ENCODE peak calls at places on chromosome 2, in five cellular contexts. V is ovary, N is kidney, I is PC-9, U is hepatocyte. R is an unnamed sample. For H3K4me1, the result is how much of the 10 kb centered on the place peaks cover.

GRCh38 chr2:221569342-221570278 is 2.5 kb downstream of the EPHA4 start:
- DNase-seq in V (no peak), N (no peak), I (no peak), U (no peak), R (no peak)

GRCh38 chr2:57890462-57890861 is 156.1 kb upstream of the VRK2 start:
- DNase-seq in V (no peak), N (no peak), I (no peak), U (peak), R (no peak)

GRCh38 chr2:197879844-197880408 is 75.5 kb downstream of the PLCL1 start:
- DNase-seq in V (no peak), N (no peak), I (no peak), U (no peak), R (no peak)

GRCh38 chr2:66003931-66004330 is 431.0 kb upstream of the MEIS1 start:
- DNase-seq in V (no peak), N (no peak), I (no peak), U (no peak), R (no peak)

GRCh38 chr2:222304737-222305509 is 6.1 kb upstream of the PAX3 start:
- DNase-seq in V (no peak), N (no peak), I (no peak), U (no peak), R (no peak)

GRCh38 chr2:32384529-32384928 is 27.7 kb downstream of the BIRC6 start:
- DNase-seq in V (no peak), N (no peak), I (no peak), U (no peak), R (no peak)

GRCh38 chr2:194819367-194819766 is 837.7 kb upstream of the SLC39A10 start:
- DNase-seq in V (no peak), N (no peak), I (no peak), U (no peak), R (no peak)

GRCh38 chr2:53450885-53451284 is 316.7 kb upstream of the CHAC2 start:
- DNase-seq in V (no peak), N (no peak), I (no peak), U (no peak), R (no peak)

GRCh38 chr2:41204315-41204714 is 752.4 kb upstream of the SLC8A1 start:
- DNase-seq in V (no peak), N (no peak), I (no peak), U (no peak), R (no peak)

GRCh38 chr2:107393516-107393915 is 433.2 kb upstream of the RGPD4 start:
- DNase-seq in V (no peak), N (no peak), I (no peak), U (no peak), R (no peak)

GRCh38 chr2:117232305-117232704 is 582.2 kb upstream of the DDX18 start:
- DNase-seq in V (no peak), N (no peak), I (no peak), U (peak), R (no peak)

GRCh38 chr2:235024951-235025773 is 73.3 kb downstream of the SH3BP4 start:
- DNase-seq in V (no peak), N (peak), I (no peak), U (no peak), R (no peak)

GRCh38 chr2:98123286-98123685 is 36.3 kb downstream of the VWA3B start:
- DNase-seq in V (no peak), N (no peak), I (no peak), U (no peak), R (no peak)

GRCh38 chr2:160752475-160753330 is 259.1 kb upstream of the RBMS1 start:
- DNase-seq in V (no peak), N (no peak), I (peak), U (no peak), R (peak)

GRCh38 chr2:221572821-221573429 is 821 bp upstream of the EPHA4 start:
- DNase-seq in V (peak), N (peak), I (no peak), U (peak), R (no peak)

GRCh38 chr2:15582645-15583340 is 8.9 kb upstream of the DDX1 start:
- DNase-seq in V (no peak), N (no peak), I (no peak), U (no peak), R (no peak)

GRCh38 chr2:180040146-180040925 is 33.2 kb upstream of the CWC22 start:
- DNase-seq in V (no peak), N (no peak), I (no peak), U (no peak), R (peak)

GRCh38 chr2:59532808-59533207 is 1020.6 kb downstream of the BCL11A start:
- DNase-seq in V (no peak), N (no peak), I (no peak), U (no peak), R (no peak)

DNA sequence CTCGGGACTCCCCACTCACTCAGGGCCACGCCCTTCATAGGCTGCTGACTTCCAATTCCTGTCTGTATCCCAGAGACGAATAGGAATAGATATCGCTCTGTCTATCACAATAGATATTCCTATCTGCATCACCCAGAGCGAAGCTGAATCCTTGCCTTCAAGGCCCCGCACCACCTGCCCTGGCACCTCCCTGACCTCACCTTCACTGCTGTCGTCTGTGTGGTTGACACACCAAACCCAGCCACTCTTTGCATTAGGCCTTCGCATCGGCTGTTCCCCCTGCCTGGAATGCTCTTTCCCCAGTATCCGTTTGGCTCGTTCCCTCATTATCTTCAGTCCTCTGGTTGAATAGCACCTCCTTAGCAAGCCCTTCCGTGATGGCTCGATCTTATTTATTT is 43.5 kb downstream of the ATOH8 start:
- DNase-seq in V (no peak), N (peak), I (no peak), U (no peak), R (no peak)
- H3K4me1 ChIP-seq in V (under half), N (under half), I (under half), U (under half), R (half or more)

DNA sequence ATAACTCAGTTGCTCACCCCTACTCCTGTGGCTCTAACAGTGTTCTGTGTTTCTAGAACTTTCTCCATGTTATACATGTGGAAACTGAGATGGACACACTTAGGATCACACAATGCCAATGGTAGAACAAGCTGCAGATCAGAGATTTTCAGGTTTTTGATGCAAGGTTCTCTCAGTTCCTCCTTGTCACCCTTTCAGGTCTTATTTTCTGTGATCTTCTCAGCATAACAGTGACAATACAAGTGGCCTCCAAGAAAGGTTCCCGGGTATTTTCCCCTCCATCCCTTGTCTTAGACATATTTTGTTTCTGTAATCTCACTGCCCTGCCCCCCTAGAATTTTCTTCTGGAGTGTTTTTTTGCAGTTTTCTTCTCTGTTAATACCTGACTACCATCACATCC is 6.2 kb upstream of the MGAT5 start:
- DNase-seq in V (no peak), N (no peak), I (no peak), U (no peak), R (no peak)
- H3K4me1 ChIP-seq in V (under half), N (under half), I (under half), U (under half), R (under half)

GRCh38 chr2:8661736-8662135 is 20.1 kb upstream of the ID2 start:
- DNase-seq in V (no peak), N (peak), I (no peak), U (no peak), R (no peak)
- H3K4me1 ChIP-seq in V (under half), N (under half), I (under half), U (under half), R (under half)

GRCh38 chr2:69692424-69692823 is 48.9 kb upstream of the AAK1 start:
- DNase-seq in V (no peak), N (no peak), I (no peak), U (no peak), R (no peak)

GRCh38 chr2:69695850-69696216 is 46.1 kb upstream of the ANXA4 start:
- DNase-seq in V (no peak), N (no peak), I (no peak), U (no peak), R (no peak)

GRCh38 chr2:69693059-69693458 is 48.9 kb upstream of the ANXA4 start:
- DNase-seq in V (no peak), N (no peak), I (no peak), U (no peak), R (no peak)

GRCh38 chr2:69693472-69694450 is 48.2 kb upstream of the ANXA4 start:
- DNase-seq in V (no peak), N (no peak), I (no peak), U (no peak), R (no peak)

GRCh38 chr2:69694894-69695849 is 46.8 kb upstream of the ANXA4 start:
- DNase-seq in V (no peak), N (no peak), I (no peak), U (no peak), R (no peak)
- H3K4me1 ChIP-seq in V (under half), N (under half), I (under half), U (under half), R (half or more)

GRCh38 chr2:99613992-99614391 is 124.2 kb upstream of the REV1 start:
- DNase-seq in V (no peak), N (no peak), I (no peak), U (no peak), R (no peak)
- H3K4me1 ChIP-seq in V (under half), N (under half), I (under half), U (under half), R (under half)

GRCh38 chr2:85649201-85650190 is 18.5 kb downstream of the SFTPB start:
- DNase-seq in V (no peak), N (no peak), I (no peak), U (no peak), R (peak)

GRCh38 chr2:85642725-85643124 is 25.3 kb downstream of the SFTPB start:
- DNase-seq in V (no peak), N (no peak), I (no peak), U (no peak), R (no peak)

GRCh38 chr2:85648619-85649018 is 19.4 kb downstream of the SFTPB start:
- DNase-seq in V (no peak), N (no peak), I (no peak), U (peak), R (peak)

GRCh38 chr2:85647823-85648526 is 20.0 kb downstream of the SFTPB start:
- DNase-seq in V (no peak), N (no peak), I (no peak), U (no peak), R (no peak)

DNA sequence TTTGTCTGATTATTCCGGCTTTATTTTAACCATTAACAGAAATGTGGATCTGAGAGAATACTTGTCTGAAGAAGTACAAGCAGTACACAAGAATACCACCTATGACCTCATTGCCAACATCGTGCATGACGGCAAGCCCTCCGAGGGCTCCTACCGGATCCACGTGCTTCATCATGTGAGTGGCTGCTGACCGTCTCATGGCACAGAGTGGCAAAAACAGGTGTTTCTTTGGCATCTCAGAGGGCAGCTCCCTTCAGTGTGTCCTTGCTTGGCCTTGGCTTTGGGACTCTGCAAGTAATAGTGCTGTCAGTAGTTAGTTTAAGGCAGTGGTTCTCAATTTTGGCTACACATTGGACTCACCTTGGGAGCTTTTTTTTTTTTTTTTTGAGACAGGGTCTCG is 23.1 kb downstream of the SFTPB start:
- DNase-seq in V (no peak), N (no peak), I (no peak), U (no peak), R (no peak)
- H3K4me1 ChIP-seq in V (under half), N (under half), I (under half), U (under half), R (under half)

GRCh38 chr2:96860065-96861029 is 2.5 kb upstream of the ANKRD39 start:
- DNase-seq in V (no peak), N (peak), I (no peak), U (no peak), R (no peak)
- H3K4me1 ChIP-seq in V (under half), N (under half), I (under half), U (under half), R (under half)

GRCh38 chr2:126041648-126042047 is 614.3 kb upstream of the GYPC start:
- DNase-seq in V (no peak), N (no peak), I (no peak), U (no peak), R (no peak)

GRCh38 chr2:126042089-126042488 is 613.9 kb upstream of the GYPC start:
- DNase-seq in V (no peak), N (no peak), I (no peak), U (no peak), R (no peak)

GRCh38 chr2:126038901-126039300 is 617.1 kb upstream of the GYPC start:
- DNase-seq in V (no peak), N (no peak), I (no peak), U (no peak), R (no peak)
- H3K4me1 ChIP-seq in V (under half), N (under half), I (under half), U (under half), R (under half)

R was measured in SJSA1.